ENCODE peak calls at places on chromosomes 3 and 15, in six cellular contexts. I is dorsolateral prefrontal cortex, O is cardiac fibroblast, S is endodermal cell, K is cardiac muscle cell, Z is GM23338. P is an unnamed sample.

GRCh38 chr3:153901152-153901551 is 220.0 kb upstream of the ARHGEF26 start:
- DNase-seq in I (no peak), O (no peak), S (no peak), K (no peak), Z (no peak), P (no peak)

GRCh38 chr15:88225484-88225883 is 31.1 kb downstream of the NTRK3 start:
- DNase-seq in I (no peak), O (no peak), S (no peak), K (no peak), Z (no peak), P (no peak)

GRCh38 chr3:187954486-187955075 is 199.4 kb upstream of the LPP start:
- DNase-seq in I (no peak), O (peak; percentile 63), S (no peak), K (peak; percentile 60), Z (no peak), P (no peak)

GRCh38 chr3:43178891-43179366 is 73.0 kb upstream of the POMGNT2 start:
- DNase-seq in I (no peak), O (peak; percentile 30), S (peak; percentile 20), K (no peak), Z (no peak), P (no peak)

GRCh38 chr15:27019687-27020086 is 48.7 kb downstream of the GABRG3 start:
- DNase-seq in I (no peak), O (no peak), S (no peak), K (no peak), Z (no peak), P (no peak)

GRCh38 chr3:187831125-187832051 is 86.1 kb upstream of the BCL6 start:
- DNase-seq in I (no peak), O (no peak), S (no peak), K (no peak), Z (no peak), P (no peak)

GRCh38 chr3:14253022-14253761 is 74.6 kb downstream of the LSM3 start:
- DNase-seq in I (no peak), O (peak; percentile 40), S (no peak), K (peak; percentile 67), Z (no peak), P (no peak)

GRCh38 chr3:114319453-114319852 is 25.6 kb downstream of the TIGIT start:
- DNase-seq in I (no peak), O (peak; percentile 26), S (peak; percentile 66), K (peak; percentile 43), Z (peak; percentile 88), P (no peak)

GRCh38 chr15:85543741-85544155 is 163.3 kb downstream of the AKAP13 start:
- DNase-seq in I (peak; percentile 13), O (peak; percentile 60), S (peak; percentile 60), K (no peak), Z (peak; percentile 76), P (no peak)

GRCh38 chr15:55197719-55198118 is 978 bp upstream of the RSL24D1 start:
- DNase-seq in I (no peak), O (no peak), S (no peak), K (no peak), Z (no peak), P (no peak)

GRCh38 chr3:48077835-48078234 is 61.6 kb upstream of the MAP4 start:
- DNase-seq in I (no peak), O (peak; percentile 83), S (no peak), K (peak; percentile 89), Z (no peak), P (no peak)

GRCh38 chr3:122947621-122948202 is 79.9 kb downstream of the SEMA5B start:
- DNase-seq in I (no peak), O (peak; percentile 78), S (no peak), K (peak; percentile 78), Z (no peak), P (no peak)

GRCh38 chr3:156718622-156719300 is 44.4 kb downstream of the TIPARP start:
- DNase-seq in I (no peak), O (peak; percentile 36), S (no peak), K (no peak), Z (no peak), P (no peak)

GRCh38 chr3:5017953-5018531 is 38.8 kb downstream of the BHLHE40 start:
- DNase-seq in I (no peak), O (peak; percentile 70), S (peak; percentile 76), K (peak; percentile 54), Z (no peak), P (no peak)

GRCh38 chr3:122497425-122497824 is 17.3 kb downstream of the KPNA1 start:
- DNase-seq in I (no peak), O (peak; percentile 79), S (no peak), K (peak; percentile 83), Z (no peak), P (no peak)

GRCh38 chr3:160981217-160981938 is 123.8 kb downstream of the B3GALNT1 start:
- DNase-seq in I (no peak), O (peak; percentile 12), S (no peak), K (peak; percentile 47), Z (no peak), P (no peak)

GRCh38 chr15:78914027-78914764 is 30.6 kb downstream of the CTSH start:
- DNase-seq in I (peak; percentile 35), O (no peak), S (peak; percentile 74), K (no peak), Z (peak; percentile 70), P (no peak)

GRCh38 chr15:44489464-44489863 is 47.5 kb upstream of the EIF3J start:
- DNase-seq in I (no peak), O (peak; percentile 60), S (no peak), K (peak; percentile 63), Z (no peak), P (no peak)

GRCh38 chr15:101657968-101658784 is 6.0 kb upstream of the TM2D3 start:
- DNase-seq in I (no peak), O (no peak), S (no peak), K (no peak), Z (no peak), P (no peak)

DNA sequence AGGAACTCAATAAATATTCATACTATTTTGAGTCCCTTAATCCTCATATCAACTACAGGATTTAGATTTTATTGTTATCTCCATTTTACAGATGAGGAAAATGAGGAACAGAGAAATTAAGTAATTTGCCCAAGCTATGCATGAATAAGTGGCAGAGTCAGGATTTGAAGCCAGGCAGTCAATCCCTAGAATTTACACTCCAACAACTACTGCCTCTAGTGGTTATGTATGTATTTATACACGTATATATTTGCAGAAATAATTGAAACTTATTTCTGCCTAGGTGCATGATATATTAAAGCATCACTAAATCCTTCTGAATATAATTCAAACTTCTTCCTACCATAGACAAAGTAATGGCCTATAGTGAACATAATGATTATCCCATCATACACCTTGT is 137.4 kb downstream of the SERPINI1 start:
- DNase-seq in I (no peak), O (no peak), S (no peak), K (no peak), Z (no peak), P (no peak)
- TF ChIP-seq CTCF in I (no peak), O (peak; percentile 22), S (peak; percentile 68), K (peak; percentile 19), Z (peak; percentile 23), P (peak; percentile 65)

GRCh38 chr3:173529062-173529711 is 131.6 kb downstream of the NLGN1 start:
- DNase-seq in I (no peak), O (peak; percentile 6), S (peak; percentile 78), K (peak; percentile 8), Z (peak; percentile 82), P (no peak)
- TF ChIP-seq CTCF in I (no peak), O (peak; percentile 48), S (peak; percentile 88), K (peak; percentile 30), Z (peak; percentile 95), P (peak; percentile 45)

DNA sequence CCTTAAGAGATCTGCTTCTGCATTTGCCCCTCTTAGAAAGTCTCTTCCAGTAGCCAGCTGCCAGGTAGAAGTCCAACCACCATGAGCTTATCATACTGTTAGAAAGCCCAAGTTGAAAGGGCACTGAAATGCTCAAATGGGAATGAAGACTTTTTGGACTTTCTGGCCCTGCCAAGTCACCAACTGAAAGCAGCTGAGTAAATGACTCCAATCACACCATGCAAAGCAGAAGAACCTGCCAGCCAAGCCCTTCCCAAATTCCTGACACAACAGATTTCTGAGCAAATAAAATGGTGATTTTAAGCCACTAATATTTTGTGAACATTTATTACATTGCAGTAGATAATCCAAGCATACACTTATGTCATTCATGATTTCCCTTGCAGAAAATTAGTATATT is 2.1 kb upstream of the CMTM8 start:
- DNase-seq in I (no peak), O (no peak), S (no peak), K (no peak), Z (no peak), P (no peak)
- TF ChIP-seq CTCF in I (no peak), O (no peak), S (no peak), K (no peak), Z (no peak), P (no peak)

GRCh38 chr3:69299344-69299743 is 86.5 kb downstream of the FRMD4B start:
- DNase-seq in I (no peak), O (no peak), S (no peak), K (no peak), Z (no peak), P (no peak)
- TF ChIP-seq CTCF in I (no peak), O (peak; percentile 34), S (peak; percentile 33), K (peak; percentile 20), Z (no peak), P (peak; percentile 31)

GRCh38 chr3:42118762-42119361 is 27.7 kb downstream of the TRAK1 start:
- DNase-seq in I (no peak), O (peak; percentile 31), S (peak; percentile 84), K (peak; percentile 37), Z (peak; percentile 80), P (no peak)
- TF ChIP-seq CTCF in I (peak; percentile 59), O (peak; percentile 35), S (peak; percentile 83), K (peak; percentile 30), Z (peak; percentile 96), P (peak; percentile 61)

P was measured in chondrocyte.